ENCODE peak calls at places on chromosome 11, in six cellular contexts. One of them, this sample, is unnamed.

GRCh38 chr11:118790357-118791014 is 478 bp downstream of the DDX6 start:
- DNase-seq in IMR-90: peak
- DNase-seq in mesendoderm: peak
- DNase-seq in mesenchymal stem cell: peak
- DNase-seq in H9: peak
- DNase-seq in H1: no peak
- DNase-seq in this sample: peak

GRCh38 chr11:34549271-34549670 is 35.7 kb upstream of the ELF5 start:
- DNase-seq in mesenchymal stem cell: no peak
- DNase-seq in H1: no peak
- DNase-seq in mesendoderm: no peak
- DNase-seq in IMR-90: no peak
- DNase-seq in H9: no peak
- DNase-seq in this sample: no peak

GRCh38 chr11:134538793-134539192 is 126.8 kb upstream of the B3GAT1 start:
- DNase-seq in mesenchymal stem cell: no peak
- DNase-seq in IMR-90: no peak
- DNase-seq in H9: no peak
- DNase-seq in mesendoderm: no peak
- DNase-seq in H1: no peak
- DNase-seq in this sample: no peak

GRCh38 chr11:2743427-2744110 is 43.8 kb upstream of the KCNQ1OT1 start:
- DNase-seq in IMR-90: no peak
- DNase-seq in H1: no peak
- DNase-seq in H9: no peak
- DNase-seq in mesenchymal stem cell: no peak
- DNase-seq in mesendoderm: no peak
- DNase-seq in this sample: no peak

GRCh38 chr11:32963721-32964120 is 52.0 kb upstream of the DEPDC7 start:
- DNase-seq in IMR-90: no peak
- DNase-seq in mesenchymal stem cell: no peak
- DNase-seq in mesendoderm: peak
- DNase-seq in H1: no peak
- DNase-seq in H9: no peak
- DNase-seq in this sample: no peak

GRCh38 chr11:118789501-118790356 is 1.2 kb downstream of the DDX6 start:
- DNase-seq in H9: no peak
- DNase-seq in H1: no peak
- DNase-seq in IMR-90: no peak
- DNase-seq in mesenchymal stem cell: peak
- DNase-seq in mesendoderm: peak
- DNase-seq in this sample: peak

GRCh38 chr11:3132831-3133455 is 32.2 kb downstream of the OSBPL5 start:
- DNase-seq in H9: no peak
- DNase-seq in mesendoderm: no peak
- DNase-seq in IMR-90: no peak
- DNase-seq in H1: no peak
- DNase-seq in mesenchymal stem cell: no peak
- DNase-seq in this sample: no peak

GRCh38 chr11:13247606-13248320 is 29.8 kb upstream of the BMAL1 start:
- DNase-seq in mesendoderm: no peak
- DNase-seq in H1: no peak
- DNase-seq in IMR-90: no peak
- DNase-seq in mesenchymal stem cell: no peak
- DNase-seq in H9: no peak
- DNase-seq in this sample: no peak

GRCh38 chr11:120863359-120863758 is 160.5 kb upstream of the TBCEL start:
- DNase-seq in H1: no peak
- DNase-seq in IMR-90: peak
- DNase-seq in mesendoderm: no peak
- DNase-seq in mesenchymal stem cell: peak
- DNase-seq in H9: no peak
- DNase-seq in this sample: no peak

GRCh38 chr11:126477526-126478275 is 122.2 kb downstream of the ST3GAL4 start:
- DNase-seq in IMR-90: no peak
- DNase-seq in H9: no peak
- DNase-seq in mesendoderm: no peak
- DNase-seq in H1: no peak
- DNase-seq in mesenchymal stem cell: no peak
- DNase-seq in this sample: no peak

GRCh38 chr11:44120169-44120568 is 24.7 kb downstream of the EXT2 start:
- DNase-seq in H9: no peak
- DNase-seq in mesendoderm: peak
- DNase-seq in IMR-90: no peak
- DNase-seq in H1: no peak
- DNase-seq in mesenchymal stem cell: no peak
- DNase-seq in this sample: no peak

GRCh38 chr11:81959341-81959740 is 774.3 kb downstream of the FAM181B start:
- DNase-seq in H1: no peak
- DNase-seq in mesendoderm: peak
- DNase-seq in mesenchymal stem cell: no peak
- DNase-seq in H9: peak
- DNase-seq in IMR-90: no peak
- DNase-seq in this sample: peak

GRCh38 chr11:74009675-74010305 is 905 bp upstream of the UCP3 start:
- DNase-seq in mesenchymal stem cell: no peak
- DNase-seq in IMR-90: no peak
- DNase-seq in H9: no peak
- DNase-seq in mesendoderm: no peak
- DNase-seq in H1: no peak
- DNase-seq in this sample: no peak

GRCh38 chr11:125036933-125037332 is 26.2 kb upstream of the SLC37A2 start:
- DNase-seq in IMR-90: peak
- DNase-seq in H9: no peak
- DNase-seq in mesenchymal stem cell: peak
- DNase-seq in H1: no peak
- DNase-seq in mesendoderm: no peak
- DNase-seq in this sample: no peak

GRCh38 chr11:20457934-20458333 is 70.4 kb downstream of the PRMT3 start:
- DNase-seq in H1: no peak
- DNase-seq in mesendoderm: no peak
- DNase-seq in mesenchymal stem cell: no peak
- DNase-seq in IMR-90: no peak
- DNase-seq in H9: no peak
- DNase-seq in this sample: no peak

GRCh38 chr11:20453657-20454316 is 66.3 kb downstream of the PRMT3 start:
- DNase-seq in IMR-90: no peak
- DNase-seq in mesenchymal stem cell: no peak
- DNase-seq in H1: no peak
- DNase-seq in H9: no peak
- DNase-seq in mesendoderm: no peak
- DNase-seq in this sample: no peak

GRCh38 chr11:20457001-20457768 is 69.7 kb downstream of the PRMT3 start:
- DNase-seq in H9: no peak
- DNase-seq in mesenchymal stem cell: no peak
- DNase-seq in IMR-90: no peak
- DNase-seq in mesendoderm: no peak
- DNase-seq in H1: no peak
- DNase-seq in this sample: no peak

GRCh38 chr11:20459865-20460264 is 72.3 kb downstream of the PRMT3 start:
- DNase-seq in mesenchymal stem cell: no peak
- DNase-seq in H9: no peak
- DNase-seq in mesendoderm: no peak
- DNase-seq in H1: no peak
- DNase-seq in IMR-90: no peak
- DNase-seq in this sample: no peak

GRCh38 chr11:20458905-20459632 is 71.6 kb downstream of the PRMT3 start:
- DNase-seq in mesenchymal stem cell: no peak
- DNase-seq in mesendoderm: no peak
- DNase-seq in H9: no peak
- DNase-seq in H1: no peak
- DNase-seq in IMR-90: no peak
- DNase-seq in this sample: no peak
- H2BK120ac ChIP-seq in mesenchymal stem cell: no peak
- H2BK120ac ChIP-seq in mesendoderm: no peak
- H2BK120ac ChIP-seq in H9: no peak
- H2BK120ac ChIP-seq in H1: no peak
- H2BK120ac ChIP-seq in IMR-90: no peak
- H2BK120ac ChIP-seq in this sample: no peak

GRCh38 chr11:62645660-62645933 is 816 bp downstream of the GANAB start:
- DNase-seq in mesendoderm: no peak
- DNase-seq in H1: no peak
- DNase-seq in mesenchymal stem cell: no peak
- DNase-seq in IMR-90: no peak
- DNase-seq in H9: no peak
- DNase-seq in this sample: no peak
- H2AK5ac ChIP-seq in mesendoderm: peak
- H2AK5ac ChIP-seq in H1: no peak
- H2AK5ac ChIP-seq in mesenchymal stem cell: peak
- H2AK5ac ChIP-seq in IMR-90: peak
- H2AK5ac ChIP-seq in H9: no peak
- H2AK5ac ChIP-seq in this sample: no peak

GRCh38 chr11:11000546-11001283 is 142.9 kb upstream of the ZBED5 start:
- DNase-seq in mesendoderm: no peak
- DNase-seq in IMR-90: no peak
- DNase-seq in H1: no peak
- DNase-seq in H9: no peak
- DNase-seq in mesenchymal stem cell: no peak
- DNase-seq in this sample: no peak
- H2BK15ac ChIP-seq in mesendoderm: no peak
- H2BK15ac ChIP-seq in IMR-90: no peak
- H2BK15ac ChIP-seq in H1: no peak
- H2BK15ac ChIP-seq in H9: no peak
- H2BK15ac ChIP-seq in mesenchymal stem cell: no peak
- H2BK15ac ChIP-seq in this sample: no peak

GRCh38 chr11:5631426-5631825 is 6.6 kb downstream of the TRIM34 start:
- DNase-seq in IMR-90: no peak
- DNase-seq in mesenchymal stem cell: no peak
- DNase-seq in H1: no peak
- DNase-seq in H9: no peak
- DNase-seq in mesendoderm: no peak
- DNase-seq in this sample: no peak
- H2BK120ac ChIP-seq in IMR-90: no peak
- H2BK120ac ChIP-seq in mesenchymal stem cell: no peak
- H2BK120ac ChIP-seq in H1: no peak
- H2BK120ac ChIP-seq in H9: no peak
- H2BK120ac ChIP-seq in mesendoderm: no peak
- H2BK120ac ChIP-seq in this sample: no peak

GRCh38 chr11:12088531-12088930 is 21.9 kb upstream of the MICAL2 start:
- DNase-seq in H9: no peak
- DNase-seq in mesendoderm: no peak
- DNase-seq in H1: no peak
- DNase-seq in IMR-90: no peak
- DNase-seq in mesenchymal stem cell: no peak
- DNase-seq in this sample: no peak

GRCh38 chr11:12089041-12089440 is 21.3 kb upstream of the MICAL2 start:
- DNase-seq in IMR-90: no peak
- DNase-seq in mesenchymal stem cell: no peak
- DNase-seq in mesendoderm: no peak
- DNase-seq in H1: no peak
- DNase-seq in H9: no peak
- DNase-seq in this sample: no peak

GRCh38 chr11:12090761-12091261 is 19.6 kb upstream of the MICAL2 start:
- DNase-seq in H9: no peak
- DNase-seq in H1: no peak
- DNase-seq in IMR-90: no peak
- DNase-seq in mesenchymal stem cell: no peak
- DNase-seq in mesendoderm: peak
- DNase-seq in this sample: no peak

GRCh38 chr11:12089473-12089872 is 20.9 kb upstream of the MICAL2 start:
- DNase-seq in mesenchymal stem cell: peak
- DNase-seq in mesendoderm: no peak
- DNase-seq in H9: no peak
- DNase-seq in H1: no peak
- DNase-seq in IMR-90: peak
- DNase-seq in this sample: no peak

GRCh38 chr11:12090061-12090572 is 20.3 kb upstream of the MICAL2 start:
- DNase-seq in mesendoderm: peak
- DNase-seq in IMR-90: peak
- DNase-seq in H1: no peak
- DNase-seq in H9: no peak
- DNase-seq in mesenchymal stem cell: no peak
- DNase-seq in this sample: no peak
- H2AK5ac ChIP-seq in mesendoderm: no peak
- H2AK5ac ChIP-seq in IMR-90: peak
- H2AK5ac ChIP-seq in H1: no peak
- H2AK5ac ChIP-seq in H9: no peak
- H2AK5ac ChIP-seq in mesenchymal stem cell: peak
- H2AK5ac ChIP-seq in this sample: no peak

GRCh38 chr11:9750551-9750950 is 86.7 kb downstream of the SWAP70 start:
- DNase-seq in H9: no peak
- DNase-seq in IMR-90: no peak
- DNase-seq in H1: no peak
- DNase-seq in mesendoderm: no peak
- DNase-seq in mesenchymal stem cell: no peak
- DNase-seq in this sample: no peak

GRCh38 chr11:9745411-9746211 is 81.7 kb downstream of the SWAP70 start:
- DNase-seq in mesenchymal stem cell: no peak
- DNase-seq in H9: no peak
- DNase-seq in mesendoderm: no peak
- DNase-seq in H1: no peak
- DNase-seq in IMR-90: no peak
- DNase-seq in this sample: no peak

GRCh38 chr11:9748361-9748970 is 84.6 kb downstream of the SWAP70 start:
- DNase-seq in H1: no peak
- DNase-seq in mesenchymal stem cell: peak
- DNase-seq in H9: peak
- DNase-seq in mesendoderm: peak
- DNase-seq in IMR-90: peak
- DNase-seq in this sample: no peak

GRCh38 chr11:9747229-9747628 is 83.4 kb downstream of the SWAP70 start:
- DNase-seq in mesenchymal stem cell: no peak
- DNase-seq in H9: no peak
- DNase-seq in IMR-90: no peak
- DNase-seq in mesendoderm: no peak
- DNase-seq in H1: no peak
- DNase-seq in this sample: no peak

DNA sequence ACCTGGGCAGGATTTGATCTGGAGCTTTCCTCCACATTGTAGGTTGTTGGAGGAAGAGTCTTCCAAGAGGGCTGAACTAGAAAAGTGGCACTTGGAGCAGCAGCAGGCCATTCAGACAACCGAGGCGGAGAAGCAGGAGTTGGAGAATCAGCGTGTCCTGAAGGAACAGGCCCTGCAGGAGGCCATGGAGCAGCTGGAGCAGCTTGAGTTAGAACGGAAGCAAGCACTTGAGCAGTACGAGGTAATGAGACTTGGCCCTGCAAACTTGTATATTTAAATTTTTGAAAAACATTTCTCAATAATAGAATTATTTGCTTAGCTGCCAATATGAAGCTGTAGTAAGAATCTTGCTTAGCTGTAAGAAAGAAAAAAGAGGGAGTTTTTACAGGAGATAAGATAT is 83.9 kb downstream of the SWAP70 start:
- DNase-seq in H9: no peak
- DNase-seq in H1: no peak
- DNase-seq in mesendoderm: no peak
- DNase-seq in IMR-90: no peak
- DNase-seq in mesenchymal stem cell: no peak
- DNase-seq in this sample: no peak
- H2BK15ac ChIP-seq in H9: no peak
- H2BK15ac ChIP-seq in H1: no peak
- H2BK15ac ChIP-seq in mesendoderm: no peak
- H2BK15ac ChIP-seq in IMR-90: no peak
- H2BK15ac ChIP-seq in mesenchymal stem cell: no peak
- H2BK15ac ChIP-seq in this sample: no peak